ENCODE peak calls at places on chromosomes 2 and 18, in six cellular contexts. P is H9, V is trophoblast cell, D is H1, H is mesenchymal stem cell, K is IMR-90. R is an unnamed sample.

GRCh38 chr18:50961974-50962373 is 5.9 kb upstream of the ELAC1 start:
- DNase-seq in P (no peak), V (no peak), D (no peak), H (no peak), K (no peak), R (no peak)

GRCh38 chr2:65724752-65725151 is 292.4 kb upstream of the SPRED2 start:
- DNase-seq in P (no peak), V (no peak), D (no peak), H (no peak), K (no peak), R (no peak)

GRCh38 chr18:7524786-7525185 is 42.3 kb upstream of the PTPRM start:
- DNase-seq in P (no peak), V (no peak), D (no peak), H (peak), K (no peak), R (no peak)

GRCh38 chr2:219563271-219563928 is 7.9 kb downstream of the OBSL1 start:
- DNase-seq in P (no peak), V (no peak), D (no peak), H (no peak), K (no peak), R (no peak)

GRCh38 chr18:12652861-12653401 is 5.0 kb downstream of the SPIRE1 start:
- DNase-seq in P (no peak), V (no peak), D (no peak), H (peak), K (peak), R (no peak)

GRCh38 chr18:26405190-26405781 is 143.1 kb downstream of the KCTD1 start:
- DNase-seq in P (peak), V (peak), D (no peak), H (peak), K (peak), R (no peak)

GRCh38 chr2:15472133-15472532 is 89.0 kb downstream of the NBAS start:
- DNase-seq in P (no peak), V (peak), D (no peak), H (no peak), K (no peak), R (no peak)

GRCh38 chr2:121567957-121568409 is 37.3 kb downstream of the RNU4ATAC start:
- DNase-seq in P (no peak), V (no peak), D (no peak), H (no peak), K (peak), R (no peak)

GRCh38 chr2:82879803-82880202 is 1579.3 kb downstream of the SUCLG1 start:
- DNase-seq in P (no peak), V (no peak), D (no peak), H (no peak), K (no peak), R (no peak)

GRCh38 chr2:20108655-20109396 is 57.4 kb upstream of the LAPTM4A start:
- DNase-seq in P (no peak), V (peak), D (no peak), H (peak), K (peak), R (no peak)

GRCh38 chr18:63683152-63683551 is 19.6 kb upstream of the SERPINB11 start:
- DNase-seq in P (peak), V (peak), D (no peak), H (peak), K (peak), R (peak)

GRCh38 chr18:76412010-76412817 is 82.8 kb downstream of the ZNF516 start:
- DNase-seq in P (peak), V (no peak), D (no peak), H (no peak), K (no peak), R (no peak)

GRCh38 chr2:198203306-198203705 is 398.9 kb downstream of the PLCL1 start:
- DNase-seq in P (no peak), V (no peak), D (no peak), H (no peak), K (no peak), R (no peak)

GRCh38 chr2:181892795-181893435 is 1.4 kb downstream of the ITPRID2 start:
- DNase-seq in P (no peak), V (peak), D (no peak), H (peak), K (peak), R (no peak)

GRCh38 chr2:166249318-166249717 is 121.5 kb upstream of the SCN1A start:
- DNase-seq in P (no peak), V (no peak), D (no peak), H (no peak), K (no peak), R (no peak)

GRCh38 chr2:152950125-152950524 is 231.7 kb downstream of the ARL6IP6 start:
- DNase-seq in P (no peak), V (peak), D (peak), H (no peak), K (no peak), R (peak)

GRCh38 chr2:88857274-88857741 is 165.8 kb downstream of the RPIA start:
- DNase-seq in P (no peak), V (no peak), D (no peak), H (no peak), K (no peak), R (no peak)

DNA sequence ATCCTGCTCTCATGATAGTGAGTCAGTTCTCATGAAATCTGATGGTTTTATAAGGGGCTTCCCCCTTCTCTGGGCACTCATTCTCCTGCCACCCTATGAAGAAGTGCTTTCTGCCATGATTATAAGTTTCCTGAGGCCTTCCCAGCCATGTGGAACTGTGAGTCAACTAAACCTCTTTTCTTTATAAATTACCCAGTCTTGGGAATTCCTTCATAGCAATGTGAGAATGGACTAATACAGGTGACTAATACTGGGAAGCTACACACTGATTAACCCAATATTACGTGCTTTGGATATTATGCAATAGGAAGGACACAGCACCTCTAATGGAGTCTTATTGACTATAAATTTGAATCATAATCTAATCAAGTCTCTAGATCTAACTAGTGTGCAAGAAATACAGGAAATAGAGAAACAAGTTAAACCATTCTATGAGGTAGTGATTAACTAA is 107.2 kb upstream of the ETAA1 start:
- DNase-seq in P (no peak), V (peak), D (no peak), H (peak), K (peak), R (no peak)
- H3K9ac ChIP-seq in P (no peak), V (no peak), D (no peak), H (peak), K (no peak), R (no peak)

GRCh38 chr18:10100236-10100635 is 186.4 kb downstream of the VAPA start:
- DNase-seq in P (no peak), V (peak), D (no peak), H (no peak), K (no peak), R (no peak)

GRCh38 chr18:10099539-10100140 is 185.8 kb downstream of the VAPA start:
- DNase-seq in P (no peak), V (peak), D (no peak), H (peak), K (peak), R (no peak)

GRCh38 chr18:10101293-10101701 is 187.5 kb downstream of the VAPA start:
- DNase-seq in P (no peak), V (no peak), D (no peak), H (peak), K (no peak), R (no peak)

GRCh38 chr18:10101729-10102128 is 187.9 kb downstream of the VAPA start:
- DNase-seq in P (peak), V (no peak), D (no peak), H (no peak), K (no peak), R (no peak)
- H3K14ac ChIP-seq in P (no peak), V (no peak), D (no peak), H (no peak), K (no peak), R (no peak)

GRCh38 chr2:173198338-173198737 is 122.7 kb downstream of the MAP3K20 start:
- DNase-seq in P (no peak), V (no peak), D (no peak), H (no peak), K (no peak), R (no peak)
- H3K9ac ChIP-seq in P (no peak), V (no peak), D (no peak), H (no peak), K (no peak), R (no peak)

GRCh38 chr18:3529077-3529476 is 79.1 kb downstream of the TGIF1 start:
- DNase-seq in P (no peak), V (no peak), D (no peak), H (no peak), K (no peak), R (no peak)

GRCh38 chr18:3524706-3525105 is 74.7 kb downstream of the TGIF1 start:
- DNase-seq in P (no peak), V (peak), D (no peak), H (no peak), K (no peak), R (no peak)

GRCh38 chr18:3528251-3528650 is 78.3 kb downstream of the TGIF1 start:
- DNase-seq in P (no peak), V (no peak), D (no peak), H (no peak), K (no peak), R (no peak)

GRCh38 chr18:3525870-3526420 is 76.0 kb downstream of the TGIF1 start:
- DNase-seq in P (no peak), V (no peak), D (no peak), H (no peak), K (no peak), R (no peak)

GRCh38 chr18:3526421-3527354 is 76.7 kb downstream of the TGIF1 start:
- DNase-seq in P (no peak), V (peak), D (no peak), H (peak), K (peak), R (peak)
- H3K14ac ChIP-seq in P (peak), V (peak), D (no peak), H (no peak), K (no peak), R (no peak)

GRCh38 chr2:231393149-231394131 is 2.1 kb upstream of the B3GNT7 start:
- DNase-seq in P (peak), V (no peak), D (no peak), H (no peak), K (no peak), R (no peak)

GRCh38 chr2:231397011-231397927 is 1.8 kb downstream of the B3GNT7 start:
- DNase-seq in P (no peak), V (no peak), D (no peak), H (no peak), K (no peak), R (no peak)

GRCh38 chr2:231394201-231395141 is 1.0 kb upstream of the B3GNT7 start:
- DNase-seq in P (peak), V (peak), D (peak), H (no peak), K (no peak), R (no peak)

GRCh38 chr2:231396058-231396821 is 730 bp downstream of the B3GNT7 start:
- DNase-seq in P (no peak), V (peak), D (no peak), H (no peak), K (no peak), R (no peak)

GRCh38 chr2:231395188-231396057 is at the start of gene B3GNT7:
- DNase-seq in P (no peak), V (peak), D (peak), H (no peak), K (no peak), R (no peak)
- H3K9ac ChIP-seq in P (no peak), V (no peak), D (peak), H (no peak), K (no peak), R (no peak)

DNA sequence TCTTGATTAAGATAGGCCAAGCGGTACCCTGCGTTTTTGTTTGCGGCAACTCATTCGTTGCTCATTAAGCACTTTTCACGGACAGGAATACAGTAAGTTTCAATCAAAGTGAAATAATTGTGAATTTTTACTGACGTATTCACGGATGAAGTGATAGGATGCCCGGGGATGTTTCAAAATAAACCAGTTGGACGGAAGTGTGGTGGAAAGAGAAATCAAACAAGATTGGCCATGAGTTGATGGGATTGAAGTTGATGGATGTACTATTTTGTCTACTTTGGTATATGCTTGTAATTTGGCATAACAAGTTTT is 481 bp downstream of the TMEM177 start:
- DNase-seq in P (peak), V (no peak), D (no peak), H (peak), K (no peak), R (no peak)
- H3K14ac ChIP-seq in P (no peak), V (no peak), D (no peak), H (no peak), K (peak), R (no peak)